ENCODE peak calls at places on chromosome 7, in four cellular contexts. One of them, this sample, is unnamed.

GRCh38 chr7:115631782-115632181 is 398.8 kb downstream of the TFEC start:
- DNase-seq in AG04450: no peak
- DNase-seq in osteocyte: no peak
- DNase-seq in ovary: no peak
- DNase-seq in this sample: no peak

GRCh38 chr7:157032644-157033482 is 22.4 kb upstream of the MNX1 start:
- DNase-seq in AG04450: no peak
- DNase-seq in osteocyte: no peak
- DNase-seq in ovary: no peak
- DNase-seq in this sample: no peak

GRCh38 chr7:148156248-148156647 is 434.3 kb upstream of the C7orf33 start:
- DNase-seq in AG04450: no peak
- DNase-seq in osteocyte: no peak
- DNase-seq in ovary: no peak
- DNase-seq in this sample: no peak

GRCh38 chr7:84783161-84783803 is 403.6 kb downstream of the SEMA3D start:
- DNase-seq in AG04450: no peak
- DNase-seq in osteocyte: no peak
- DNase-seq in ovary: no peak
- DNase-seq in this sample: peak

GRCh38 chr7:47649901-47650300 is 68.0 kb upstream of the TNS3 start:
- DNase-seq in AG04450: no peak
- DNase-seq in osteocyte: no peak
- DNase-seq in ovary: no peak
- DNase-seq in this sample: no peak

GRCh38 chr7:153567426-153567825 is 484.8 kb upstream of the DPP6 start:
- DNase-seq in AG04450: no peak
- DNase-seq in osteocyte: no peak
- DNase-seq in ovary: no peak
- DNase-seq in this sample: no peak

GRCh38 chr7:48366096-48366495 is 194.8 kb downstream of the ABCA13 start:
- DNase-seq in AG04450: no peak
- DNase-seq in osteocyte: no peak
- DNase-seq in ovary: no peak
- DNase-seq in this sample: no peak

GRCh38 chr7:127413962-127414361 is 21.5 kb upstream of the ZNF800 start:
- DNase-seq in AG04450: no peak
- DNase-seq in osteocyte: no peak
- DNase-seq in ovary: no peak
- DNase-seq in this sample: no peak

GRCh38 chr7:4136501-4137110 is 545.5 kb upstream of the FOXK1 start:
- DNase-seq in AG04450: no peak
- DNase-seq in osteocyte: no peak
- DNase-seq in ovary: peak
- DNase-seq in this sample: peak

GRCh38 chr7:121395494-121395960 is 581 bp downstream of the FAM3C start:
- DNase-seq in AG04450: no peak
- DNase-seq in osteocyte: no peak
- DNase-seq in ovary: no peak
- DNase-seq in this sample: peak

GRCh38 chr7:73718905-73719805 is at the start of gene STX1A:
- DNase-seq in AG04450: no peak
- DNase-seq in osteocyte: peak
- DNase-seq in ovary: peak
- DNase-seq in this sample: peak

GRCh38 chr7:114979388-114979787 is 57.5 kb downstream of the MDFIC start:
- DNase-seq in AG04450: no peak
- DNase-seq in osteocyte: no peak
- DNase-seq in ovary: peak
- DNase-seq in this sample: no peak

GRCh38 chr7:130959743-130960207 is 225.8 kb upstream of the KLF14 start:
- DNase-seq in AG04450: no peak
- DNase-seq in osteocyte: no peak
- DNase-seq in ovary: no peak
- DNase-seq in this sample: no peak

GRCh38 chr7:128155100-128155763 is 85.8 kb upstream of the LEP start:
- DNase-seq in AG04450: no peak
- DNase-seq in osteocyte: no peak
- DNase-seq in ovary: no peak
- DNase-seq in this sample: peak

GRCh38 chr7:158824028-158824427 is 5.3 kb downstream of the ESYT2 start:
- DNase-seq in AG04450: no peak
- DNase-seq in osteocyte: no peak
- DNase-seq in ovary: no peak
- DNase-seq in this sample: no peak

GRCh38 chr7:94888542-94888941 is 18.9 kb upstream of the PPP1R9A start:
- DNase-seq in AG04450: no peak
- DNase-seq in osteocyte: no peak
- DNase-seq in ovary: no peak
- DNase-seq in this sample: peak

GRCh38 chr7:129502708-129503685 is 666 bp downstream of the SMKR1 start:
- DNase-seq in AG04450: no peak
- DNase-seq in osteocyte: peak
- DNase-seq in ovary: no peak
- DNase-seq in this sample: peak

GRCh38 chr7:106178593-106179134 is 66.6 kb upstream of the SYPL1 start:
- DNase-seq in AG04450: no peak
- DNase-seq in osteocyte: no peak
- DNase-seq in ovary: no peak
- DNase-seq in this sample: peak

GRCh38 chr7:111006691-111007090 is 84.2 kb upstream of the LRRN3 start:
- DNase-seq in AG04450: peak
- DNase-seq in osteocyte: no peak
- DNase-seq in ovary: no peak
- DNase-seq in this sample: no peak

GRCh38 chr7:155357573-155358041 is 59.9 kb downstream of the INSIG1 start:
- DNase-seq in AG04450: no peak
- DNase-seq in osteocyte: no peak
- DNase-seq in ovary: no peak
- DNase-seq in this sample: no peak